ENCODE peak calls at places on chromosome 16, in seven cellular contexts. S is GM13977; F is neural crest cell; E is CD8-positive, alpha-beta T cell; B is type B pancreatic cell; J is tibial nerve; A is heart right ventricle. N is an unnamed sample.

GRCh38 chr16:58152246-58152868 is 23.2 kb upstream of the CFAP20 start:
- DNase-seq in S (no peak), F (no peak), E (no peak), B (peak; percentile 8), J (no peak), A (no peak), N (no peak)

GRCh38 chr16:708959-709358 is 3.4 kb upstream of the FBXL16 start:
- DNase-seq in S (no peak), F (no peak), E (no peak), B (no peak), J (no peak), A (no peak), N (no peak)

GRCh38 chr16:1102921-1103648 is 7.0 kb upstream of the C1QTNF8 start:
- DNase-seq in S (peak; percentile 95), F (peak; percentile 76), E (peak; percentile 49), B (peak; percentile 83), J (no peak), A (peak; percentile 73), N (peak; percentile 90)

GRCh38 chr16:86167061-86167460 is 268.1 kb downstream of the IRF8 start:
- DNase-seq in S (no peak), F (no peak), E (no peak), B (no peak), J (no peak), A (no peak), N (no peak)

GRCh38 chr16:25298165-25298872 is 40.7 kb upstream of the ZKSCAN2 start:
- DNase-seq in S (no peak), F (no peak), E (no peak), B (no peak), J (no peak), A (no peak), N (no peak)

GRCh38 chr16:78684655-78685400 is 585.4 kb downstream of the WWOX start:
- DNase-seq in S (no peak), F (no peak), E (no peak), B (no peak), J (peak; percentile 38), A (no peak), N (no peak)

GRCh38 chr16:10362077-10362863 is 23.6 kb upstream of the ATF7IP2 start:
- DNase-seq in S (no peak), F (no peak), E (no peak), B (no peak), J (no peak), A (no peak), N (no peak)

GRCh38 chr16:35447010-35447558 is 1987.7 kb downstream of the TP53TG3F start:
- DNase-seq in S (no peak), F (no peak), E (no peak), B (no peak), J (no peak), A (no peak), N (no peak)

GRCh38 chr16:6016530-6017184 is 919.1 kb upstream of the EEF2KMT start:
- DNase-seq in S (no peak), F (no peak), E (no peak), B (no peak), J (no peak), A (no peak), N (no peak)

GRCh38 chr16:2179576-2179975 is 16.8 kb downstream of the CASKIN1 start:
- DNase-seq in S (no peak), F (no peak), E (no peak), B (no peak), J (no peak), A (no peak), N (no peak)

GRCh38 chr16:75096730-75097129 is 19.9 kb downstream of the LDHD start:
- DNase-seq in S (no peak), F (no peak), E (no peak), B (no peak), J (no peak), A (no peak), N (no peak)
- TF ChIP-seq CTCF in S (no peak), F (peak; percentile 64), E (no peak), B (peak; percentile 64), J (no peak), A (no peak), N (no peak)

DNA sequence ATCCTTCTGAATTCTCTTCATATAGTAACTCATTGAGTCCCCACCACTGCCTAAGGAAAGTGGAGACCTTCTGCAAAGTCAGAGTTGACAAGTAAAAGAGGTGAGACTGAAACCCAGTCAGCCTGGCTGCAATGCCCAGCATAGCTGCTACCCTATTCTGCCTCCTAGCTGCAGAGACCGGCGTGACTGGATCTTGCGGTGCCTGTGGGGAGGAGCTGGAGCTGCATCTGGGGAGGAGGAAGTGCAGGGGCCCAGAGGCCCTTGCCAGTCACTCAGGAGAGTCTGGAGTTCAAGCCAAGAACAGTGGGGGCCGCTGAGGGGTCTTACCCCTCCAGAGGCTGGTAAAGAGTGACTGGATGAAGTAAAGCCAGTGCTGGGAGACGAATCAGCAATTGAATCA is 35.0 kb upstream of the ZNF423 start:
- DNase-seq in S (no peak), F (no peak), E (no peak), B (no peak), J (no peak), A (no peak), N (no peak)
- TF ChIP-seq CTCF in S (peak; percentile 27), F (peak; percentile 40), E (no peak), B (peak; percentile 60), J (no peak), A (peak; percentile 36), N (peak; percentile 38)

DNA sequence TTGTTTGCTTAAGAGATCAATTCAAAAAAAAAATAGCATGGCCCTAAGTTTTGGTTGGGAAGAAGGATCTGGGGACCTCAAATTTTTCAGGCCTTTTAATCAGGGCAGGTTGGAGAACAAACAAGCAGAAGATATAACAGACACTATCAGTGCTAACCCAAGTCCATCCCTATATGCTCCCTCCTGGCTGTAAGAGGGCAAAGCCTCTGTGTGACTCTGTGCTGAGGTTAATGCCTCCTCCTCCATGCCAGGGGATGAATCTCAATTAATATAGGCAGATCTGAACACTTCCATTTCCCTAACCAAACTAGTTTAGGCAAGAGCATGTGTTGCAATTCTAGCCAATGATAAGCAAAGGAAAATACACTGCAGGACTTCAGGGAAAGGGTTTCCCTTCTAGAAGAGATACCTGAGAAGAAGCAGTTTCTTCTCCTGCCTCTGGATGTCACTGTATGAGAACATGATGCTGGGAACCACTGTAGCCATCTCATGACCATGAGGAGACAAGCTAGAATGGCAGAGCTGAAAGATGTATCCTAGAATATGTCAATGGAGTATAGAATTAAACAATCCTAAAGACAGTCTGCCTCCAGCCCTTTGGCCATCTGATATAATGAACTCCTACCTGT is 76.0 kb downstream of the CHD9NB start:
- DNase-seq in S (peak; percentile 42), F (no peak), E (no peak), B (no peak), J (no peak), A (no peak), N (no peak)
- TF ChIP-seq CTCF in S (peak; percentile 51), F (peak; percentile 37), E (no peak), B (peak; percentile 50), J (no peak), A (peak; percentile 48), N (peak; percentile 43)

GRCh38 chr16:85086347-85087291 is 25.7 kb downstream of the CIBAR2 start:
- DNase-seq in S (peak; percentile 90), F (peak; percentile 68), E (peak; percentile 84), B (no peak), J (peak; percentile 68), A (peak; percentile 69), N (peak; percentile 85)
- TF ChIP-seq CTCF in S (peak; percentile 86), F (peak; percentile 72), E (peak; percentile 73), B (peak; percentile 83), J (peak; percentile 73), A (peak; percentile 73), N (peak; percentile 87)

GRCh38 chr16:15777533-15778203 is 79.2 kb downstream of the MYH11 start:
- DNase-seq in S (peak; percentile 43), F (no peak), E (no peak), B (no peak), J (no peak), A (no peak), N (peak; percentile 40)
- TF ChIP-seq CTCF in S (peak; percentile 50), F (peak; percentile 26), E (no peak), B (peak; percentile 45), J (no peak), A (peak; percentile 36), N (peak; percentile 83)

GRCh38 chr16:19901164-19901563 is 16.5 kb upstream of the GPRC5B start:
- DNase-seq in S (no peak), F (no peak), E (no peak), B (no peak), J (no peak), A (no peak), N (no peak)
- TF ChIP-seq CTCF in S (no peak), F (no peak), E (no peak), B (no peak), J (no peak), A (no peak), N (no peak)

GRCh38 chr16:67013823-67014640 is 14.9 kb upstream of the CBFB start:
- DNase-seq in S (peak; percentile 71), F (peak; percentile 58), E (peak; percentile 67), B (peak; percentile 83), J (peak; percentile 65), A (peak; percentile 90), N (no peak)
- TF ChIP-seq CTCF in S (peak; percentile 23), F (peak; percentile 48), E (no peak), B (peak; percentile 60), J (peak; percentile 11), A (peak; percentile 55), N (no peak)

GRCh38 chr16:27083861-27084261 is 17.1 kb downstream of the C16orf82 start:
- DNase-seq in S (no peak), F (peak; percentile 30), E (no peak), B (no peak), J (no peak), A (peak; percentile 31), N (no peak)

GRCh38 chr16:27085182-27085581 is 18.5 kb downstream of the C16orf82 start:
- DNase-seq in S (no peak), F (no peak), E (no peak), B (no peak), J (no peak), A (no peak), N (no peak)

GRCh38 chr16:27084296-27085065 is 17.8 kb downstream of the C16orf82 start:
- DNase-seq in S (no peak), F (no peak), E (no peak), B (no peak), J (no peak), A (no peak), N (no peak)

DNA sequence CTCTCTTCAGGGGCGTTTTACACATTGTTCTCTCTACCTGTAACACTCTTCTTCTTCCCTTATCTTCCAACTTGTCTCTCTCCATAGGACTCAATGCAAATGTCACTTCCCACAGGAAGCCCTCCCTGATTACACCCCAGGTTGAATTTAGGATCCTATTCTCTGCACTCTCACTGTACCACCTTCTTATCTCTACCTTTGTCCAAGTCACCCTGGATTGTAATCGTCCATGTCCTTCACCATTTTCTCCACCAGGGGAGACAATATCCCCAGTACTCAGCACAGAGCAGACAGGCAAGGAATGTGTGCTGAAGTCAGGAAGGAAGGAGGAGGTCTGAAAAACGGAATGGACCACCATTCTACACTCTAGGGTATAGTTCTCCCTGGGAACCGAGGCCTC is 14.1 kb downstream of the C16orf82 start:
- DNase-seq in S (no peak), F (no peak), E (no peak), B (no peak), J (no peak), A (no peak), N (no peak)
- TF ChIP-seq CTCF in S (peak; percentile 13), F (peak; percentile 56), E (no peak), B (peak; percentile 68), J (no peak), A (no peak), N (peak; percentile 25)

N was measured in D721Med.